ENCODE peak calls at places on chromosome 1, in seven cellular contexts. D is tibial nerve; I is A549; X is pancreas; Y is fibroblast of villous mesenchyme; L is CD8-positive, alpha-beta T cell; P is heart right ventricle. U is an unnamed sample.

GRCh38 chr1:38522998-38523939 is 336.3 kb downstream of the RRAGC start:
- DNase-seq in Y (no peak), X (no peak), P (no peak), L (no peak), I (no peak), D (no peak), U (no peak)

GRCh38 chr1:67316918-67317317 is 9.2 kb downstream of the IL12RB2 start:
- DNase-seq in D (no peak), P (no peak), I (no peak), Y (no peak), L (no peak), X (no peak), U (no peak)

GRCh38 chr1:89068291-89068690 is 3.3 kb upstream of the GBP1 start:
- DNase-seq in P (no peak), L (no peak), D (no peak), I (no peak), Y (peak), X (no peak), U (peak)

GRCh38 chr1:244163861-244164562 is 112.9 kb downstream of the ZBTB18 start:
- DNase-seq in L (no peak), I (peak), Y (peak), X (no peak), P (no peak), D (no peak), U (peak)

GRCh38 chr1:88973520-88974137 is 18.8 kb downstream of the KYAT3 start:
- DNase-seq in X (no peak), L (no peak), Y (peak), D (no peak), P (no peak), I (peak), U (peak)

GRCh38 chr1:64572222-64572900 is 102.4 kb downstream of the CACHD1 start:
- DNase-seq in Y (no peak), P (no peak), L (no peak), I (no peak), D (no peak), X (no peak), U (no peak)

GRCh38 chr1:166870584-166870983 is 5.5 kb downstream of the TADA1 start:
- DNase-seq in X (no peak), L (no peak), Y (no peak), I (no peak), P (no peak), D (no peak), U (no peak)

GRCh38 chr1:162182090-162182489 is 112.6 kb downstream of the NOS1AP start:
- DNase-seq in Y (no peak), X (no peak), I (no peak), D (no peak), L (no peak), P (no peak), U (no peak)

GRCh38 chr1:109017134-109017533 is 24.8 kb downstream of the WDR47 start:
- DNase-seq in Y (no peak), L (no peak), I (no peak), D (no peak), P (no peak), X (no peak), U (no peak)

GRCh38 chr1:10561955-10562354 is 87.2 kb downstream of the PEX14 start:
- DNase-seq in D (no peak), P (no peak), I (peak), L (no peak), Y (no peak), X (no peak), U (no peak)

GRCh38 chr1:153402226-153402625 is 11.4 kb upstream of the S100A8 start:
- DNase-seq in Y (no peak), L (no peak), X (no peak), P (no peak), D (no peak), I (no peak), U (no peak)

GRCh38 chr1:167060141-167061072 is 29.8 kb downstream of the GPA33 start:
- DNase-seq in Y (no peak), I (peak), L (no peak), X (no peak), P (no peak), D (no peak), U (no peak)

GRCh38 chr1:101843160-101843559 is 153.6 kb downstream of the OLFM3 start:
- DNase-seq in D (no peak), I (no peak), L (no peak), Y (no peak), X (no peak), P (no peak), U (no peak)

GRCh38 chr1:22208973-22209378 is 66.1 kb upstream of the WNT4 start:
- DNase-seq in Y (no peak), L (no peak), I (no peak), D (no peak), P (no peak), X (no peak), U (no peak)

GRCh38 chr1:159211331-159212136 is 6.9 kb downstream of the ACKR1 start:
- DNase-seq in L (peak), D (no peak), Y (peak), P (peak), X (peak), I (peak), U (no peak)

GRCh38 chr1:117368116-117369108 is 1.2 kb downstream of the MAN1A2 start:
- DNase-seq in D (no peak), I (no peak), L (no peak), X (no peak), P (no peak), Y (no peak), U (peak)

GRCh38 chr1:228109962-228110488 is 926 bp upstream of the MRPL55 start:
- DNase-seq in P (no peak), D (no peak), X (no peak), Y (peak), L (no peak), I (no peak), U (peak)

DNA sequence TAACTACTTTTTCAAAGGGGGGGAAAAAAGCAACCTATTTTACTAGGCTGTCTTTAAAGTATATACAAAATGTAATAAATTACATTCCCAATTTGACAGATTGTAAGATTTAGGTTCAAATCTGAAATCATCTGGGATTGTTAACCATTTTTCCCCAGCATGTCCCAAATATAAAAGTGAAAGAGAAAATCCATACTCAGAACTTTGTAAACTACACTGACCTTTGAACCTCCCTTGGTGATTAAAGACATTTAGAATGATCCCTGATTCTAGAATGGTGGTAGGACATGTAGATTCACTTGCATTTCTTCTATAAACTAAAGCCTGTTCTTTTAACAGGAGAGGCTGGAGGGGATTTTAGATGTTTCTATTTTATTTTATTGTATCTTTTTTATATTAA is 39.0 kb downstream of the KLHL20 start:
- DNase-seq in P (no peak), Y (peak), L (no peak), X (no peak), I (no peak), D (no peak), U (no peak)
- TF ChIP-seq CTCF in P (no peak), Y (no peak), L (no peak), X (no peak), I (no peak), D (no peak), U (no peak)

DNA sequence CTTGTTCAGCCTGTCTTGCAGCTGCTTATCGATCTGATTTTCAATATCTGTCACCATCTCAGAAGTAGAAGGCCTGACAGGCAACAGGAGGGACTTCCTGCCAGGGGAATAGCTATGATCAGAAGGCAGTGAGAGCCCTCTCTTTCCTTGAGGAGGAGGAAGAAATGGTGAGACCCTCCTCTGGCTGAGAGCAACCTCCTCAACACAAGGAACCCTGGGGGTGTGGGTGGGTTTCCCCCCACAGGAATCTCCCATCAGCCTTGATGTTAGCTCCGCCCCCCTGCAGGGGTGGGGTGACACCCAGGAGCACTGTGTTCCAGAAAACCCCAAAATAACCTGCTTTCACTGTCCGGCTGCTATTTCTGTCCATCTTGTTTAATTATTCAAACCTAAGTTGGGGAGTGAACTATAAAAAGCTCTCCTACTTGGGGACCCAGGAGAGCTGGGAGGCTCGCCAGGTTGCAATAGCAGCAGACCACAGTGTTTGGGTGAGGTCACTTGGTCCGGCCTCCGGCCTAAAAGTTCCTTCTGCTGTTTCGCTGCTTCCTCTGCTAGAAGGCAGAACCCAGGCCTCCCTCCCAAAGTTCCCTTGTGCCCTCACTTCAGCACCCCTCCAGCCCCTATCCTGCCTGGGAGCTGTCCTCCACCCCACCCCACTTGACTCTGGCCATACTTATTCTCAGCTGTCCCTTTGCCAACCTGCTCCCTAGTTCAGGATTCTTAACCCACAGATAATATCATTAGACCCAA is 7.8 kb upstream of the MEF2D start:
- DNase-seq in L (no peak), Y (peak), X (no peak), I (no peak), D (peak), P (peak), U (peak)
- H3K4me3 ChIP-seq in L (peak), Y (no peak), X (no peak), I (no peak), D (no peak), P (peak), U (peak)

GRCh38 chr1:7120863-7121621 is 335.8 kb downstream of the CAMTA1 start:
- DNase-seq in I (no peak), Y (no peak), D (no peak), P (peak), X (peak), L (no peak), U (no peak)
- TF ChIP-seq CTCF in I (no peak), Y (no peak), D (no peak), P (no peak), X (no peak), L (no peak), U (no peak)

GRCh38 chr1:77282187-77282865 is 507 bp downstream of the AK5 start:
- DNase-seq in D (no peak), P (no peak), L (peak), X (peak), Y (peak), I (peak), U (peak)
- H3K4me3 ChIP-seq in D (peak), P (peak), L (peak), X (peak), Y (peak), I (peak), U (peak)

GRCh38 chr1:210374600-210374953 is 45.9 kb downstream of the HHAT start:
- DNase-seq in I (no peak), L (no peak), P (no peak), X (no peak), D (no peak), Y (no peak), U (no peak)
- TF ChIP-seq CTCF in I (no peak), L (no peak), P (no peak), X (no peak), D (no peak), Y (no peak), U (no peak)

GRCh38 chr1:93177991-93178390 is 2.2 kb downstream of the TMED5 start:
- DNase-seq in X (no peak), P (no peak), I (no peak), D (no peak), L (no peak), Y (peak), U (peak)
- H3K4me3 ChIP-seq in X (no peak), P (peak), I (peak), D (peak), L (peak), Y (peak), U (peak)

U was measured in AG10803.